ENCODE peak calls at places on chromosomes 5 and 9, in nine cellular contexts. J is neural progenitor cell, L is choroid plexus epithelial cell, Y is cardiac muscle cell, T is progenitor cell of endocrine pancreas, O is neural crest cell, M is A549, D is HepG2, C is cardiac fibroblast. B is an unnamed sample.

GRCh38 chr5:37715361-37715760 is 124.5 kb downstream of the GDNF start:
- DNase-seq in J (no peak), L (no peak), Y (no peak), T (no peak), O (no peak), M (no peak), D (peak; percentile 30), C (no peak), B (no peak)

GRCh38 chr9:119273984-119274665 is 95.1 kb downstream of the BRINP1 start:
- DNase-seq in J (no peak), L (no peak), Y (no peak), T (no peak), O (no peak), M (no peak), D (no peak), C (no peak), B (no peak)

GRCh38 chr5:82365744-82366228 is 87.6 kb upstream of the RPS23 start:
- DNase-seq in J (no peak), L (peak; percentile 94), Y (peak; percentile 76), T (no peak), O (no peak), M (no peak), D (peak; percentile 87), C (peak; percentile 49), B (no peak)

GRCh38 chr9:113519401-113520108 is 56.0 kb downstream of the RGS3 start:
- DNase-seq in J (no peak), L (no peak), Y (no peak), T (no peak), O (no peak), M (peak; percentile 73), D (peak; percentile 33), C (no peak), B (no peak)

GRCh38 chr5:66413931-66414330 is 182.3 kb upstream of the MAST4 start:
- DNase-seq in J (no peak), L (no peak), Y (no peak), T (no peak), O (no peak), M (no peak), D (no peak), C (no peak), B (no peak)

GRCh38 chr5:39519566-39520231 is 94.9 kb upstream of the DAB2 start:
- DNase-seq in J (no peak), L (peak; percentile 95), Y (peak; percentile 87), T (no peak), O (no peak), M (no peak), D (no peak), C (peak; percentile 85), B (no peak)

GRCh38 chr5:66828551-66829421 is 232.6 kb downstream of the MAST4 start:
- DNase-seq in J (peak; percentile 85), L (peak; percentile 88), Y (peak; percentile 82), T (peak; percentile 20), O (peak; percentile 30), M (no peak), D (peak; percentile 7), C (peak; percentile 81), B (peak; percentile 64)

GRCh38 chr9:16912197-16912596 is 41.7 kb upstream of the BNC2 start:
- DNase-seq in J (no peak), L (no peak), Y (no peak), T (no peak), O (no peak), M (no peak), D (no peak), C (no peak), B (no peak)

GRCh38 chr5:42951169-42951846 is 88.8 kb downstream of the ANXA2R start:
- DNase-seq in J (no peak), L (peak; percentile 47), Y (peak; percentile 56), T (no peak), O (no peak), M (no peak), D (no peak), C (peak; percentile 61), B (no peak)

GRCh38 chr9:92656537-92656925 is 13.4 kb downstream of the IPPK start:
- DNase-seq in J (no peak), L (no peak), Y (no peak), T (no peak), O (no peak), M (no peak), D (no peak), C (no peak), B (no peak)

GRCh38 chr5:159310492-159310891 is 19.8 kb downstream of the IL12B start:
- DNase-seq in J (peak; percentile 72), L (peak; percentile 58), Y (peak; percentile 39), T (peak; percentile 13), O (peak; percentile 7), M (no peak), D (no peak), C (no peak), B (peak; percentile 66)

GRCh38 chr9:18935521-18935920 is 97.5 kb downstream of the SAXO1 start:
- DNase-seq in J (peak; percentile 23), L (peak; percentile 23), Y (no peak), T (no peak), O (no peak), M (no peak), D (no peak), C (no peak), B (no peak)

GRCh38 chr9:14155237-14155636 is 158.7 kb downstream of the NFIB start:
- DNase-seq in J (no peak), L (no peak), Y (no peak), T (no peak), O (no peak), M (no peak), D (no peak), C (peak; percentile 14), B (no peak)

GRCh38 chr5:150278046-150278760 is 11.4 kb downstream of the CAMK2A start:
- DNase-seq in J (no peak), L (peak; percentile 61), Y (peak; percentile 45), T (no peak), O (no peak), M (no peak), D (no peak), C (peak; percentile 31), B (no peak)

DNA sequence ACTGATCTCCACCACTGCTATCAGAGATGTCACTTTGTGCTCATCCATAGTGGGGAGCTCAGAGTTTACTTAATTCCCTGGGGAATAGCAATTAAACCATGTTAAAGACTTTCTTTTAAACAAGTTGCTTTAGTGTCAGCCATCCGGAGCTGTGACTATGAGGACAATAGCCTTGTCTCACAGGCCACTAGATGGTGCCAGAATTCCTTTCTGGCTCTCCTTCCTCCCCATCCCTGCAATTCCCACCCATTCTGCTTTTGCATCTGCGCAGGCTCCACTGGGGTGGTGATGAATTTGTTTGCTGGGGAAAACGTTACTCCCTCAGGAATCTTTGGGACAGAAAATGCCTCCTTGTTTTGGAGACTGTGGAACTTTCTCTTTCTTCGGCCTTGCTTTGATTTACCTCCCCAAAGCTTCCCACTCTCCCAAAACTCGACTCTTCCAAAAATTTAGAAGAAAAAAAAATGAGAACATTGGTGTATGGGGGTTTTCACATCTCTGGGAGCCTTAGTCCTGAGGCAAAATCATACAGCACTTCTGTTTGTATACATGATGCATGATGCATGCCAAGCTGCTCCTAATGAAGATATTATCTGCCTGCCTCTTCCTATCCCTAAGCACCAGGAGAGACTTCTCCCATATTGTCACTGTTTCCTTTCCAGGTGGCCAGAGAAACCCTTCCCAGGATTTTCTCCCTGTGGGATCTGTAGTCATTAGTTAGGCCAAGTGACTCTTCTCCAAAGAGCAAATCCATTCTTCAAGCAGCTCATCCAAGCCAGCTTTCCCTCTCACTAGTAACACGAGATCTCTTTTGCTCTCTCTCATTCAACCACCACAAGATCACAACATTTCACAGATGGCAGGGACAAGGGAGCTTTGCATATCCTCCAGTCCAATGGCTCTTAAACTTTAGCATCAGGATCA is 466.1 kb downstream of the TLR4 start:
- DNase-seq in J (peak; percentile 84), L (peak; percentile 61), Y (peak; percentile 31), T (peak; percentile 31), O (peak; percentile 40), M (peak; percentile 21), D (peak; percentile 7), C (peak; percentile 25), B (peak; percentile 62)
- TF ChIP-seq CTCF in J (peak; percentile 86), L (peak; percentile 78), Y (peak; percentile 36), T (peak; percentile 86), O (peak; percentile 83), M (peak; percentile 79), D (peak; percentile 51), C (peak; percentile 61), B (peak; percentile 78)

DNA sequence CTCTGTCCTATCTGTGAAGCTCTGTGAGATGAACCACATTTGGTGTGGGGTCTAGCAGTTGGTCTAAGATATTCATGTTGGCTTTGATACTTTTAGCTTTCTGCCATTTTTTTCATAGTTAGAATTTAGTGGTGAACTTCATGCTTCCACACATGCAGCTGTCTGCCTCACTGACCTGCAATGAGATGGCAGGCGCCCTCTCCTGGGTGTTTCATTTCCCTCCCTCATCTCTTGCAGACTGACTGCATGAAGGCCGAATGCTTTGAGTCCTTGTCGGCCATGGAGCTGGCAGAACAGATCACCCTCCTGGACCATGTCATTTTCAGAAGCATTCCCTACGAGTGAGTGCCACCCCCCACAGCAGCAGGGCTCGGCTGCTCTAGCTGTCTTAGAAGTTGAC is 26.1 kb upstream of the CKMT2 start:
- DNase-seq in J (peak; percentile 35), L (peak; percentile 55), Y (peak; percentile 25), T (no peak), O (no peak), M (peak; percentile 13), D (no peak), C (peak; percentile 17), B (no peak)
- TF ChIP-seq CTCF in J (peak; percentile 48), L (peak; percentile 63), Y (peak; percentile 38), T (no peak), O (peak; percentile 26), M (no peak), D (peak; percentile 32), C (peak; percentile 10), B (no peak)

DNA sequence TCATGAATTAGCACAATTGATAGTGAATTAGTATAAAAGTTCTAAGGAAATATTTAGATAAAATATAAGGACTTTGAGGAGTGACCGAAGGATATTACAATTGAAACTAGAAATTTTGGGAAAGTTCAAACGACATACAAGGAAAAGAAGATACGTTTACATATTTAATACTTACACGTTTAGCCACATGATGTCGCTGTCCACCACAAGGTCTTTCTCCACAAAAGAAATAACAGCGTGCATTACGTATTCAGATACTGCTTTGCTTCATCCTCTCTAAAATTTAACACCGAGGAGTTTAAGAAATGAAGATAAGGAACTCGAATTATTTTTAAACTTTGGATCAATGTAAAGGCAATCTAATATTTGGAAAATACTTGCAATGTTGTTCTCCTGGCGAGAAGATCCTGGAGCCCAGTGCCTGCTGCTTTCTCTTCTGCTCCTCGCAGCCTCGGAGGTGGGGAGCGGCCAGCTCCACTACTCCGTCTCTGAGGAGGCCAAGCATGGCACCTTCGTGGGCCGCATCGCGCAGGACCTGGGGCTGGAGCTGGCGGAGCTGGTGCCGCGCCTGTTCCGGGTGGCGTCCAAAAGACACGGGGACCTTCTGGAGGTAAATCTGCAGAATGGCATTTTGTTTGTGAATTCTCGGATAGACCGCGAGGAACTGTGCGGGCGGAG is at the start of gene PCDHA3:
- DNase-seq in J (no peak), L (peak; percentile 6), Y (peak; percentile 40), T (no peak), O (no peak), M (peak; percentile 22), D (peak; percentile 9), C (peak; percentile 14), B (no peak)
- TF ChIP-seq CTCF in J (peak; percentile 4), L (no peak), Y (peak; percentile 18), T (no peak), O (no peak), M (peak; percentile 61), D (peak; percentile 35), C (peak; percentile 13), B (no peak)

DNA sequence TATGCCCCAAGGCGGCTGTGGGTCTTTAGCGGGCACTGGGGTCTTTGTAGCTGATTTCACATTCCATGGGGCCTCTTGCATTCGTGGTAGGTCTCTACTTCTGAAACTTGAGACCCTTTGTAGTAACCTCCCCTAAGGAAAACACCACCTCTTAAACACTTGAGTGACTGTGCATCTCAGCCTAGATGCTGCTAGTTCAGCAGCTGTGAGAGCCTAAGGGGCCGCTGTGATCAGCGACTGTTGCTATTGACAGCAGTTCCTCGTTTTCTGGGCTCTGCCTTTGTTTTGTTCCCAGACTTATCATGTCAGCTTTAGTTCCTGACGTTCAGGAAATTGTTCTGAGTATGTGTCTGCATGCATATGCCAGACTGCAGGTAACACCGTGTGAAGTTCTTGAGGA is 171.2 kb downstream of the HSPA4 start:
- DNase-seq in J (peak; percentile 63), L (no peak), Y (no peak), T (no peak), O (no peak), M (no peak), D (no peak), C (peak; percentile 30), B (peak; percentile 31)
- TF ChIP-seq CTCF in J (no peak), L (no peak), Y (no peak), T (no peak), O (no peak), M (no peak), D (no peak), C (no peak), B (no peak)

B was measured in nephron progenitor cell.